ENCODE peak calls at places on chromosomes 1 and 21, in seven cellular contexts. E is H1, J is GM12878, T is HepG2, P is K562, X is HCT116, C is SK-N-SH. L is an unnamed sample.

GRCh38 chr1:2194319-2194897 is at the start of gene FAAP20:
- DNase-seq in E (no peak), J (no peak), T (peak), P (peak), X (peak), C (peak), L (peak)

GRCh38 chr1:85617582-85618237 is 37.1 kb downstream of the CCN1 start:
- DNase-seq in E (no peak), J (no peak), T (no peak), P (no peak), X (no peak), C (no peak), L (no peak)

GRCh38 chr1:71600023-71600422 is 519.2 kb upstream of the ZRANB2 start:
- DNase-seq in E (no peak), J (no peak), T (no peak), P (no peak), X (no peak), C (no peak), L (no peak)

GRCh38 chr1:12095822-12096263 is 32.7 kb downstream of the TNFRSF8 start:
- DNase-seq in E (no peak), J (no peak), T (no peak), P (peak), X (no peak), C (no peak), L (no peak)

GRCh38 chr1:175191654-175192053 is 922 bp downstream of the KIAA0040 start:
- DNase-seq in E (no peak), J (no peak), T (no peak), P (no peak), X (no peak), C (no peak), L (no peak)

GRCh38 chr21:32141009-32141357 is 137.9 kb downstream of the MIS18A start:
- DNase-seq in E (no peak), J (no peak), T (no peak), P (no peak), X (no peak), C (no peak), L (no peak)

GRCh38 chr1:3620708-3621107 is 4.1 kb upstream of the TPRG1L start:
- DNase-seq in E (no peak), J (no peak), T (no peak), P (no peak), X (no peak), C (no peak), L (no peak)

GRCh38 chr1:22454476-22455056 is 2.9 kb downstream of the ZBTB40 start:
- DNase-seq in E (no peak), J (no peak), T (no peak), P (peak), X (no peak), C (peak), L (peak)

GRCh38 chr1:156496211-156496761 is 4.3 kb downstream of the MEF2D start:
- DNase-seq in E (no peak), J (no peak), T (no peak), P (no peak), X (no peak), C (no peak), L (no peak)

GRCh38 chr1:23906731-23907130 is 6.4 kb downstream of the CNR2 start:
- DNase-seq in E (no peak), J (no peak), T (no peak), P (no peak), X (no peak), C (no peak), L (no peak)

GRCh38 chr1:162284206-162284955 is 92.3 kb downstream of the SPATA46 start:
- DNase-seq in E (no peak), J (no peak), T (no peak), P (no peak), X (no peak), C (no peak), L (no peak)

GRCh38 chr1:204080163-204080903 is 7.4 kb downstream of the SOX13 start:
- DNase-seq in E (peak), J (no peak), T (peak), P (peak), X (peak), C (peak), L (peak)

GRCh38 chr1:81296584-81296983 is 504.1 kb upstream of the ADGRL2 start:
- DNase-seq in E (no peak), J (no peak), T (no peak), P (no peak), X (no peak), C (no peak), L (no peak)
- TF ChIP-seq JUND in E (no peak), J (no peak), T (no peak), P (no peak), X (no peak), C (no peak), L (no peak)

GRCh38 chr1:230308039-230308438 is 118.1 kb downstream of the PGBD5 start:
- DNase-seq in E (no peak), J (no peak), T (no peak), P (peak), X (peak), C (no peak), L (peak)
- TF ChIP-seq JUND in E (no peak), J (no peak), T (no peak), P (peak), X (peak), C (no peak), L (no peak)

DNA sequence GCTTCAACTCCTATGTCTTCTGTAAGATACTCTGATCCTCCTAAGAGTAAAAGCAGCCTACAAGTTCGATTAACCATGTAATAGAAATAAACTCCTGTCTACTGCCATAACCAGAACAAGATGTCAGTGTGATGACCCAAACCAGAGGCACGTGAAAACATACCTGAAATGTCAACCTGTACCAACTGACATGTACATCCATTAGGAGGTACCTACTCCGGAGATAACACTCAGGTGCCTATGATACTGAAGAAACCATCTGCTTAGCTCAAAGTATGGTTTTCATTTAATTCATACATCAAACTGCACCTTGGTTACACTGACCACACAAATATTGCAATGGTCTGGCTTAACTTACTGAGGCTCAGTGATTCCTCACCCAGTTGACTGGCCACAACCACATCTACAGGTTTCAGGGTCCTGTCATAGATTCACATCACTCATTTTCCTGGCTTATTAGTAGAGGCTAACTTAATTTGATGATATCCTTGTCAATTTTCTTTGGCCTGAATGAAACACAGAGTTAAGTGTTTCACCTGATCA is 4.4 kb downstream of the ITPKB start:
- DNase-seq in E (no peak), J (no peak), T (no peak), P (no peak), X (no peak), C (no peak), L (no peak)
- TF ChIP-seq JUND in E (no peak), J (no peak), T (no peak), P (no peak), X (no peak), C (no peak), L (no peak)

GRCh38 chr1:235138821-235139220 is 10.2 kb upstream of the TOMM20 start:
- DNase-seq in E (no peak), J (no peak), T (no peak), P (no peak), X (no peak), C (no peak), L (no peak)

GRCh38 chr1:235136111-235136510 is 7.5 kb upstream of the TOMM20 start:
- DNase-seq in E (no peak), J (no peak), T (no peak), P (no peak), X (no peak), C (peak), L (no peak)

GRCh38 chr1:235134171-235134570 is 5.5 kb upstream of the TOMM20 start:
- DNase-seq in E (no peak), J (no peak), T (no peak), P (no peak), X (no peak), C (no peak), L (no peak)

GRCh38 chr1:235142991-235143390 is 14.4 kb upstream of the TOMM20 start:
- DNase-seq in E (no peak), J (no peak), T (no peak), P (no peak), X (no peak), C (no peak), L (no peak)

DNA sequence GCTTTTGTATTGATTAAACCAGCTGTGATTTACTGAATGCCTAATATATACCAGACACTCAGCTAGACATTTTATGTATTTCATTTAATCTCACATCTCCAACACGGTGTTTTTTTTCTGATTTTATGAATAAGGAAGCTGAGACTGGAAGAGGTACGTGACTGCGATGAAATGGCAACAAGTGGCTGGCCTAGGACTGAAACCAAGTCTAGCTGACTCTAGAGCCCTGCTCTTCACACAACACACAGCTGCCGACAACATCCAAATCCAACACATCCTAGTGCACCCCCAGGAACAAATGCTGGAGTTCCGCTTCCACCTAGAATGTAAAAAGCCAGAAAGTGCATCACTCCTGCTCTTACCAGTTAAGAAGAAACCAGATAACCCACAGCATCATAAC is 10.7 kb upstream of the TOMM20 start:
- DNase-seq in E (no peak), J (no peak), T (no peak), P (no peak), X (no peak), C (no peak), L (no peak)
- TF ChIP-seq JUND in E (no peak), J (no peak), T (no peak), P (no peak), X (no peak), C (no peak), L (no peak)

DNA sequence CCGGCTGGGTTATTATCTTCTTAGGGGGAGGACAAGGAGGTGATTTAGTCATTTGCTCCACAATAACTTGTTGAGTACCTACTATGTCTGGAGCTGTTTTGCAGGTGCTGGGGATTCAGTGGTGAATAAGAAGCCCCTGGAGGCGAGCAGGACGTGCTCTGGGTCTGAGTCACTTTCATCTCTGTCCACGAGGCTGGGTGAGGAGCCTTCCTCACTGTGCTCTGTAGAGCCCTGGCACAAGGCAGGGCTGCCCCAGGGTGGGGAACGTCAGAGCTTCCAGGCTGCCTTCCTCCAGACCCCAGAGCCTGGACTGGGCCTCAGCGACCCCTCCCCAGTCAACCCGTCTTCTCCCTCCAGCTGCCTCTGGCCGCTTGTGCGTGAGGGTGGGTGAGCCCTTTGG is 2.5 kb upstream of the PADI6 start:
- DNase-seq in E (peak), J (no peak), T (no peak), P (no peak), X (no peak), C (no peak), L (no peak)
- TF ChIP-seq JUND in E (no peak), J (no peak), T (no peak), P (no peak), X (no peak), C (peak), L (no peak)

GRCh38 chr1:17265162-17265561 is 16.3 kb downstream of the PADI3 start:
- DNase-seq in E (no peak), J (no peak), T (no peak), P (no peak), X (no peak), C (no peak), L (no peak)
- TF ChIP-seq JUND in E (no peak), J (no peak), T (no peak), P (no peak), X (no peak), C (no peak), L (no peak)

GRCh38 chr1:151888972-151889570 is 20.2 kb downstream of the THEM4 start:
- DNase-seq in E (no peak), J (no peak), T (no peak), P (no peak), X (no peak), C (peak), L (peak)
- TF ChIP-seq JUND in E (no peak), J (no peak), T (no peak), P (no peak), X (no peak), C (no peak), L (no peak)

GRCh38 chr1:230158422-230159291 is 91.6 kb downstream of the GALNT2 start:
- DNase-seq in E (no peak), J (no peak), T (peak), P (no peak), X (no peak), C (no peak), L (peak)
- TF ChIP-seq JUND in E (no peak), J (no peak), T (peak), P (no peak), X (no peak), C (no peak), L (no peak)

DNA sequence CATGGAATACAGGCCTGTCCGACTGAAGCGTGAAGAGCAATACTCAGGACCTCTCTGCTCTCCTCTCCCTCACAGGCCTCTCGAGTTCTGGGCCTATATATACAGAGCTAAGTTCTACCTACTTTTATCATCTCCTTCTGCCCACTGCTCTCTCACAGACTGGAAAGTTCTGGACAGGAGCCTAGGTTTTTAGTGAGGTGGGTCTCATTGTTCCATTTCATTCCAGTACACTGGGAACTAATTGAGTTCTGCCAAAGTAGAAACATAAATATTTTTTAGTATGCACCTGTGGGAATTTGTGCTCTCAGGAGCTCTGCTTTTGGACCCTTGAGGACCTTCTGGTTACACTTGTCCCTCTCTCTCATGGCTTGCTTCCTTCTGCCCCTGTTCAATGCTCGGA is at the start of gene TEDDM1:
- DNase-seq in E (no peak), J (no peak), T (no peak), P (no peak), X (no peak), C (no peak), L (no peak)
- TF ChIP-seq JUND in E (no peak), J (no peak), T (no peak), P (no peak), X (no peak), C (no peak), L (no peak)

L was measured in T47D.